ENCODE peak calls at places on chromosome 17, in nine cellular contexts. E is fibroblast of the conjunctiva; G is G401; Q is CD4-positive, CD25-positive, alpha-beta regulatory T cell; Z is activated CD8-positive, alpha-beta memory T cell treated with anti-CD3 and anti-CD28 coated beads, Interleukin-2, amount 10 ng/mL, durations not matched to agents 7 days and 5 days; W is SK-N-SH; R is NCI-H510A treated with DMSO at 0.1 percent for 48 hours; B is HuH-7.5; D is lung. U is an unnamed sample.

GRCh38 chr17:75570772-75571171 is 16.8 kb upstream of the MYO15B start:
- DNase-seq in E (no peak), G (no peak), Q (no peak), Z (no peak), W (no peak), R (no peak), B (no peak), D (no peak), U (no peak)

GRCh38 chr17:41801374-41802062 is 10.2 kb downstream of the P3H4 start:
- DNase-seq in E (no peak), G (peak; percentile 83), Q (peak; percentile 64), Z (peak; percentile 77), W (peak; percentile 89), R (peak; percentile 96), B (peak; percentile 73), D (peak; percentile 84), U (peak; percentile 65)

GRCh38 chr17:57747221-57748017 is 2.3 kb upstream of the CCDC182 start:
- DNase-seq in E (peak; percentile 59), G (peak; percentile 86), Q (peak; percentile 53), Z (peak; percentile 57), W (peak; percentile 89), R (peak; percentile 88), B (peak; percentile 80), D (peak; percentile 32), U (peak; percentile 49)

GRCh38 chr17:41492771-41493170 is 3.1 kb upstream of the KRT36 start:
- DNase-seq in E (peak; percentile 32), G (no peak), Q (no peak), Z (no peak), W (peak; percentile 50), R (peak; percentile 89), B (no peak), D (no peak), U (no peak)

GRCh38 chr17:60901806-60902205 is 224.2 kb downstream of the BCAS3 start:
- DNase-seq in E (peak; percentile 38), G (no peak), Q (no peak), Z (no peak), W (no peak), R (no peak), B (no peak), D (no peak), U (no peak)

GRCh38 chr17:74569392-74570003 is 2.2 kb upstream of the CD300H start:
- DNase-seq in E (peak; percentile 10), G (peak; percentile 53), Q (no peak), Z (no peak), W (no peak), R (peak; percentile 10), B (no peak), D (peak; percentile 50), U (no peak)

GRCh38 chr17:80254396-80255241 is 6.0 kb upstream of the RNF213 start:
- DNase-seq in E (peak; percentile 57), G (no peak), Q (peak; percentile 57), Z (peak; percentile 90), W (peak; percentile 41), R (peak; percentile 88), B (peak; percentile 48), D (peak; percentile 77), U (peak; percentile 63)

GRCh38 chr17:4436381-4436780 is 2.6 kb downstream of the SPNS3 start:
- DNase-seq in E (no peak), G (no peak), Q (no peak), Z (peak; percentile 72), W (no peak), R (no peak), B (no peak), D (no peak), U (no peak)